ENCODE peak calls at places on chromosomes 6 and 20, in eight cellular contexts. W is HCT116, P is OCI-LY7, G is pancreas, U is fibroblast of lung, J is tibial nerve, D is neural progenitor cell, K is body of pancreas. Z is an unnamed sample. For H3K9me3, the result is how much of the 10 kb centered on the place peaks cover.

GRCh38 chr6:11093065-11093590 is 506 bp upstream of the SMIM13 start:
- DNase-seq in W (no peak), P (peak), G (no peak), U (no peak), J (no peak), D (no peak), K (no peak), Z (no peak)

GRCh38 chr6:48111575-48111974 is 578 bp upstream of the PTCHD4 start:
- DNase-seq in W (no peak), P (no peak), G (no peak), U (no peak), J (no peak), D (peak), K (no peak), Z (no peak)

GRCh38 chr20:37901280-37901666 is 1.7 kb upstream of the VSTM2L start:
- DNase-seq in W (no peak), P (no peak), G (no peak), U (no peak), J (no peak), D (peak), K (no peak), Z (no peak)

GRCh38 chr6:39927159-39927558 is 7.1 kb downstream of the MOCS1 start:
- DNase-seq in W (peak), P (no peak), G (no peak), U (no peak), J (no peak), D (no peak), K (no peak), Z (no peak)

GRCh38 chr6:169424821-169425240 is 171.2 kb upstream of the THBS2 start:
- DNase-seq in W (no peak), P (no peak), G (no peak), U (peak), J (no peak), D (no peak), K (peak), Z (no peak)

GRCh38 chr20:57993738-57994431 is 234.6 kb downstream of the ANKRD60 start:
- DNase-seq in W (no peak), P (no peak), G (peak), U (no peak), J (no peak), D (no peak), K (no peak), Z (no peak)

GRCh38 chr6:131924881-131925474 is 26.2 kb downstream of the CCN2 start:
- DNase-seq in W (peak), P (peak), G (no peak), U (peak), J (no peak), D (peak), K (no peak), Z (no peak)

GRCh38 chr6:10268111-10268510 is 146.8 kb downstream of the TFAP2A start:
- DNase-seq in W (no peak), P (no peak), G (no peak), U (no peak), J (no peak), D (peak), K (no peak), Z (no peak)

GRCh38 chr6:36936824-36937223 is 17.7 kb upstream of the PI16 start:
- DNase-seq in W (no peak), P (no peak), G (no peak), U (no peak), J (no peak), D (no peak), K (no peak), Z (no peak)

GRCh38 chr20:24059174-24059573 is 70.6 kb upstream of the GGTLC1 start:
- DNase-seq in W (no peak), P (no peak), G (no peak), U (no peak), J (no peak), D (no peak), K (no peak), Z (no peak)

GRCh38 chr6:109178921-109179320 is 83.6 kb downstream of the CEP57L1 start:
- DNase-seq in W (no peak), P (no peak), G (no peak), U (no peak), J (no peak), D (no peak), K (no peak), Z (no peak)

GRCh38 chr6:170162771-170163404 is 128.0 kb downstream of the DLL1 start:
- DNase-seq in W (no peak), P (no peak), G (no peak), U (no peak), J (no peak), D (no peak), K (no peak), Z (no peak)

GRCh38 chr6:82484001-82484400 is 120.4 kb downstream of the TPBG start:
- DNase-seq in W (no peak), P (no peak), G (no peak), U (no peak), J (no peak), D (no peak), K (no peak), Z (no peak)

GRCh38 chr20:43691928-43692524 is 25.1 kb downstream of the MYBL2 start:
- DNase-seq in W (peak), P (peak), G (peak), U (peak), J (peak), D (peak), K (peak), Z (no peak)

GRCh38 chr20:1174787-1175186 is 10.0 kb downstream of the TMEM74B start:
- DNase-seq in W (no peak), P (no peak), G (no peak), U (no peak), J (no peak), D (no peak), K (no peak), Z (no peak)

GRCh38 chr20:41139227-41140093 is 2.1 kb downstream of the PLCG1 start:
- DNase-seq in W (no peak), P (no peak), G (no peak), U (no peak), J (no peak), D (no peak), K (no peak), Z (no peak)

GRCh38 chr20:32249030-32249738 is 28.3 kb upstream of the KIF3B start:
- DNase-seq in W (no peak), P (no peak), G (no peak), U (no peak), J (no peak), D (no peak), K (no peak), Z (no peak)

GRCh38 chr6:75893058-75893775 is 144.2 kb downstream of the MYO6 start:
- DNase-seq in W (peak), P (peak), G (no peak), U (peak), J (no peak), D (peak), K (no peak), Z (no peak)

GRCh38 chr6:35084041-35084491 is 57.1 kb downstream of the TCP11 start:
- DNase-seq in W (no peak), P (no peak), G (peak), U (no peak), J (no peak), D (no peak), K (no peak), Z (peak)

GRCh38 chr6:32843321-32843978 is 397 bp downstream of the PSMB8 start:
- DNase-seq in W (no peak), P (peak), G (no peak), U (peak), J (no peak), D (no peak), K (no peak), Z (no peak)

GRCh38 chr6:142235247-142235646 is 66.6 kb upstream of the ADGRG6 start:
- DNase-seq in W (no peak), P (no peak), G (no peak), U (no peak), J (no peak), D (no peak), K (no peak), Z (no peak)

GRCh38 chr6:39310542-39310941 is 3.7 kb downstream of the KCNK17 start:
- DNase-seq in W (no peak), P (no peak), G (no peak), U (no peak), J (no peak), D (no peak), K (no peak), Z (no peak)

GRCh38 chr6:705047-705446 is 12.1 kb upstream of the EXOC2 start:
- DNase-seq in W (no peak), P (no peak), G (no peak), U (no peak), J (no peak), D (no peak), K (no peak), Z (no peak)

GRCh38 chr6:166954118-166954713 is 2.1 kb downstream of the RNASET2 start:
- DNase-seq in W (no peak), P (peak), G (no peak), U (no peak), J (no peak), D (no peak), K (no peak), Z (no peak)

GRCh38 chr6:10272591-10272990 is 142.3 kb downstream of the TFAP2A start:
- DNase-seq in W (no peak), P (no peak), G (no peak), U (no peak), J (no peak), D (no peak), K (no peak), Z (no peak)

GRCh38 chr20:1185781-1186334 is 1.1 kb upstream of the TMEM74B start:
- DNase-seq in W (peak), P (peak), G (peak), U (peak), J (no peak), D (peak), K (peak), Z (no peak)

DNA sequence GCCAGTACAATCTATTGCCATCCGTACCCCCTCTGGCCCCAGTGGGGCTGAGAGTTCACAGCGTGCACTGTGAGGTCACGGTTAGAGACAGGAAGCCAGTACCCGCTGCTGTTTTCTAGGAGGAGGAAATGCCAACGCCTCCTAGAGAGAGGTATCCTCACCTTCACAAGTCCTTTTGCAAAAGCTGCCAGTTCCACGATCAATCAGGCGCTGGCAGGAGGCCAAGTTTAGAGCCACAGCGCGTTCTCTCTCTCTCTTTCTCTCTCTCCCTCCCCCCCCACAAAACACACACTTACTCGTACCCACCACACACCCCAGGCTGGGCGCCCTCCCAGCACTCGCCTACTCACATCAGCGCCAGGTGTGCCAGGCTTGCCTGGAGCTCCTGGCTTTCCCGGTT is 22.4 kb downstream of the COL9A1 start:
- DNase-seq in W (no peak), P (no peak), G (peak), U (no peak), J (no peak), D (no peak), K (peak), Z (no peak)
- H3K9me3 ChIP-seq in W (under half), P (under half), G (under half), U (under half), J (under half), D (under half), K (under half), Z (under half)

DNA sequence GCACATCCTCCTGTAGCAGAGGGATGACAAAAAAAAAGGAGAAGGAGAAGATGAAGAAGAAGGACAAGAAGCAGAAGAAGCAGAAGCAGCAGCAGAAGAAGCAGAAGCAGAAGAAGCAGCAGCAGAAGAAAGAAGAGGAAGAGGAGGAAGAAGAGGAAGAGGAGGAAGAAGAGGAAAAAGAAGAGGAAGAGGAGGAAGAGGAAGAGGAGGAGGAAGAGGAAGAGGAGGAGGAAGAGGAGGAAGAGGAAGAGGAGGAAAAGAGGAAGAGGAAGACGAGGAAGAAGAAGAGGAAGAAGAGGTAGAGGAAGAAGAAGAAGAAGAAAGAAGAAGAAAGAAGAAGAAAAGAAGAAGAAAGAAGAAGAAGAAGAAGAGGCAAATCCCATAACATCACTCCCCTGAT is 35.0 kb upstream of the AHI1 start:
- DNase-seq in W (no peak), P (no peak), G (no peak), U (no peak), J (no peak), D (no peak), K (no peak), Z (no peak)
- TF ChIP-seq CTCF in W (no peak), P (no peak), G (no peak), U (no peak), J (no peak), D (no peak), K (no peak), Z (no peak)

GRCh38 chr20:21312813-21313471 is 9.8 kb downstream of the XRN2 start:
- DNase-seq in W (no peak), P (no peak), G (no peak), U (no peak), J (no peak), D (no peak), K (no peak), Z (no peak)
- H3K9me3 ChIP-seq in W (under half), P (under half), G (under half), U (under half), J (under half), D (under half), K (under half), Z (under half)

GRCh38 chr6:145633981-145634627 is 101.2 kb downstream of the EPM2A start:
- DNase-seq in W (peak), P (peak), G (peak), U (peak), J (peak), D (peak), K (peak), Z (peak)
- TF ChIP-seq CTCF in W (peak), P (peak), G (peak), U (peak), J (peak), D (peak), K (peak), Z (peak)

Z was measured in ascending aorta.